ENCODE peak calls at places on chromosomes 12 and 14, in eight cellular contexts. One of them, this sample, is unnamed.

GRCh38 chr12:87768884-87769283 is 260.3 kb downstream of the C12orf50 start:
- DNase-seq in stimulated activated CD4-positive, alpha-beta T cell treated with anti-CD3 and anti-CD28 coated beads, Interleukin-1b, Interleukin-23, amount 100 ng/mL, for 4 hours: no peak
- DNase-seq in NCI-H2171: no peak
- DNase-seq in right cardiac atrium: no peak
- DNase-seq in astrocyte of the spinal cord: no peak
- DNase-seq in activated CD4-positive, alpha-beta T cell treated with anti-CD3 and anti-CD28 coated beads for 4 hours: no peak
- DNase-seq in RPMI7951: no peak
- DNase-seq in GM06990: no peak
- DNase-seq in this sample: no peak

GRCh38 chr12:49705479-49706267 is 1.5 kb downstream of the FMNL3 start:
- DNase-seq in stimulated activated CD4-positive, alpha-beta T cell treated with anti-CD3 and anti-CD28 coated beads, Interleukin-1b, Interleukin-23, amount 100 ng/mL, for 4 hours: no peak
- DNase-seq in NCI-H2171: no peak
- DNase-seq in right cardiac atrium: peak
- DNase-seq in astrocyte of the spinal cord: peak
- DNase-seq in activated CD4-positive, alpha-beta T cell treated with anti-CD3 and anti-CD28 coated beads for 4 hours: peak
- DNase-seq in RPMI7951: peak
- DNase-seq in GM06990: peak
- DNase-seq in this sample: peak

GRCh38 chr14:63405715-63406114 is 87.0 kb upstream of the GPHB5 start:
- DNase-seq in stimulated activated CD4-positive, alpha-beta T cell treated with anti-CD3 and anti-CD28 coated beads, Interleukin-1b, Interleukin-23, amount 100 ng/mL, for 4 hours: no peak
- DNase-seq in NCI-H2171: no peak
- DNase-seq in right cardiac atrium: no peak
- DNase-seq in astrocyte of the spinal cord: no peak
- DNase-seq in activated CD4-positive, alpha-beta T cell treated with anti-CD3 and anti-CD28 coated beads for 4 hours: no peak
- DNase-seq in RPMI7951: no peak
- DNase-seq in GM06990: no peak
- DNase-seq in this sample: no peak

GRCh38 chr12:27331299-27331926 is 1.2 kb upstream of the BMAL2 start:
- DNase-seq in stimulated activated CD4-positive, alpha-beta T cell treated with anti-CD3 and anti-CD28 coated beads, Interleukin-1b, Interleukin-23, amount 100 ng/mL, for 4 hours: no peak
- DNase-seq in NCI-H2171: no peak
- DNase-seq in right cardiac atrium: no peak
- DNase-seq in astrocyte of the spinal cord: peak
- DNase-seq in activated CD4-positive, alpha-beta T cell treated with anti-CD3 and anti-CD28 coated beads for 4 hours: peak
- DNase-seq in RPMI7951: peak
- DNase-seq in GM06990: peak
- DNase-seq in this sample: no peak

GRCh38 chr14:87066221-87066817 is 926.7 kb downstream of the GALC start:
- DNase-seq in stimulated activated CD4-positive, alpha-beta T cell treated with anti-CD3 and anti-CD28 coated beads, Interleukin-1b, Interleukin-23, amount 100 ng/mL, for 4 hours: no peak
- DNase-seq in NCI-H2171: no peak
- DNase-seq in right cardiac atrium: no peak
- DNase-seq in astrocyte of the spinal cord: no peak
- DNase-seq in activated CD4-positive, alpha-beta T cell treated with anti-CD3 and anti-CD28 coated beads for 4 hours: no peak
- DNase-seq in RPMI7951: no peak
- DNase-seq in GM06990: no peak
- DNase-seq in this sample: no peak

GRCh38 chr12:68786929-68787328 is 21.0 kb upstream of the MDM2 start:
- DNase-seq in stimulated activated CD4-positive, alpha-beta T cell treated with anti-CD3 and anti-CD28 coated beads, Interleukin-1b, Interleukin-23, amount 100 ng/mL, for 4 hours: no peak
- DNase-seq in NCI-H2171: no peak
- DNase-seq in right cardiac atrium: no peak
- DNase-seq in astrocyte of the spinal cord: peak
- DNase-seq in activated CD4-positive, alpha-beta T cell treated with anti-CD3 and anti-CD28 coated beads for 4 hours: no peak
- DNase-seq in RPMI7951: no peak
- DNase-seq in GM06990: no peak
- DNase-seq in this sample: no peak

GRCh38 chr12:31742891-31743290 is 14.1 kb upstream of the AMN1 start:
- DNase-seq in stimulated activated CD4-positive, alpha-beta T cell treated with anti-CD3 and anti-CD28 coated beads, Interleukin-1b, Interleukin-23, amount 100 ng/mL, for 4 hours: no peak
- DNase-seq in NCI-H2171: no peak
- DNase-seq in right cardiac atrium: no peak
- DNase-seq in astrocyte of the spinal cord: no peak
- DNase-seq in activated CD4-positive, alpha-beta T cell treated with anti-CD3 and anti-CD28 coated beads for 4 hours: no peak
- DNase-seq in RPMI7951: no peak
- DNase-seq in GM06990: peak
- DNase-seq in this sample: no peak

GRCh38 chr14:79437951-79438350 is 773.4 kb downstream of the DIO2 start:
- DNase-seq in stimulated activated CD4-positive, alpha-beta T cell treated with anti-CD3 and anti-CD28 coated beads, Interleukin-1b, Interleukin-23, amount 100 ng/mL, for 4 hours: no peak
- DNase-seq in NCI-H2171: no peak
- DNase-seq in right cardiac atrium: no peak
- DNase-seq in astrocyte of the spinal cord: no peak
- DNase-seq in activated CD4-positive, alpha-beta T cell treated with anti-CD3 and anti-CD28 coated beads for 4 hours: no peak
- DNase-seq in RPMI7951: no peak
- DNase-seq in GM06990: no peak
- DNase-seq in this sample: no peak

GRCh38 chr12:101847325-101847724 is 16.6 kb upstream of the GNPTAB start:
- DNase-seq in stimulated activated CD4-positive, alpha-beta T cell treated with anti-CD3 and anti-CD28 coated beads, Interleukin-1b, Interleukin-23, amount 100 ng/mL, for 4 hours: no peak
- DNase-seq in NCI-H2171: no peak
- DNase-seq in right cardiac atrium: no peak
- DNase-seq in astrocyte of the spinal cord: no peak
- DNase-seq in activated CD4-positive, alpha-beta T cell treated with anti-CD3 and anti-CD28 coated beads for 4 hours: no peak
- DNase-seq in RPMI7951: no peak
- DNase-seq in GM06990: no peak
- DNase-seq in this sample: no peak

GRCh38 chr14:50062438-50063039 is 53.8 kb downstream of the VCPKMT start:
- DNase-seq in stimulated activated CD4-positive, alpha-beta T cell treated with anti-CD3 and anti-CD28 coated beads, Interleukin-1b, Interleukin-23, amount 100 ng/mL, for 4 hours: peak
- DNase-seq in NCI-H2171: peak
- DNase-seq in right cardiac atrium: no peak
- DNase-seq in astrocyte of the spinal cord: peak
- DNase-seq in activated CD4-positive, alpha-beta T cell treated with anti-CD3 and anti-CD28 coated beads for 4 hours: peak
- DNase-seq in RPMI7951: peak
- DNase-seq in GM06990: no peak
- DNase-seq in this sample: peak

GRCh38 chr12:93060666-93061413 is 131.7 kb upstream of the EEA1 start:
- DNase-seq in stimulated activated CD4-positive, alpha-beta T cell treated with anti-CD3 and anti-CD28 coated beads, Interleukin-1b, Interleukin-23, amount 100 ng/mL, for 4 hours: no peak
- DNase-seq in NCI-H2171: peak
- DNase-seq in right cardiac atrium: peak
- DNase-seq in astrocyte of the spinal cord: peak
- DNase-seq in activated CD4-positive, alpha-beta T cell treated with anti-CD3 and anti-CD28 coated beads for 4 hours: no peak
- DNase-seq in RPMI7951: peak
- DNase-seq in GM06990: peak
- DNase-seq in this sample: no peak

GRCh38 chr12:49483621-49484020 is 55.2 kb upstream of the KCNH3 start:
- DNase-seq in stimulated activated CD4-positive, alpha-beta T cell treated with anti-CD3 and anti-CD28 coated beads, Interleukin-1b, Interleukin-23, amount 100 ng/mL, for 4 hours: no peak
- DNase-seq in NCI-H2171: no peak
- DNase-seq in right cardiac atrium: no peak
- DNase-seq in astrocyte of the spinal cord: no peak
- DNase-seq in activated CD4-positive, alpha-beta T cell treated with anti-CD3 and anti-CD28 coated beads for 4 hours: no peak
- DNase-seq in RPMI7951: no peak
- DNase-seq in GM06990: no peak
- DNase-seq in this sample: no peak

GRCh38 chr12:82698959-82699358 is 12.3 kb downstream of the TMTC2 start:
- DNase-seq in stimulated activated CD4-positive, alpha-beta T cell treated with anti-CD3 and anti-CD28 coated beads, Interleukin-1b, Interleukin-23, amount 100 ng/mL, for 4 hours: no peak
- DNase-seq in NCI-H2171: no peak
- DNase-seq in right cardiac atrium: no peak
- DNase-seq in astrocyte of the spinal cord: no peak
- DNase-seq in activated CD4-positive, alpha-beta T cell treated with anti-CD3 and anti-CD28 coated beads for 4 hours: no peak
- DNase-seq in RPMI7951: peak
- DNase-seq in GM06990: no peak
- DNase-seq in this sample: no peak

GRCh38 chr14:103561381-103562134 is 899 bp downstream of the BAG5 start:
- DNase-seq in stimulated activated CD4-positive, alpha-beta T cell treated with anti-CD3 and anti-CD28 coated beads, Interleukin-1b, Interleukin-23, amount 100 ng/mL, for 4 hours: peak
- DNase-seq in NCI-H2171: no peak
- DNase-seq in right cardiac atrium: peak
- DNase-seq in astrocyte of the spinal cord: peak
- DNase-seq in activated CD4-positive, alpha-beta T cell treated with anti-CD3 and anti-CD28 coated beads for 4 hours: peak
- DNase-seq in RPMI7951: peak
- DNase-seq in GM06990: no peak
- DNase-seq in this sample: no peak

GRCh38 chr12:46702581-46703344 is 123.0 kb downstream of the SLC38A4 start:
- DNase-seq in stimulated activated CD4-positive, alpha-beta T cell treated with anti-CD3 and anti-CD28 coated beads, Interleukin-1b, Interleukin-23, amount 100 ng/mL, for 4 hours: no peak
- DNase-seq in NCI-H2171: no peak
- DNase-seq in right cardiac atrium: no peak
- DNase-seq in astrocyte of the spinal cord: no peak
- DNase-seq in activated CD4-positive, alpha-beta T cell treated with anti-CD3 and anti-CD28 coated beads for 4 hours: no peak
- DNase-seq in RPMI7951: peak
- DNase-seq in GM06990: no peak
- DNase-seq in this sample: no peak

GRCh38 chr12:1041478-1041877 is 50.5 kb downstream of the ERC1 start:
- DNase-seq in stimulated activated CD4-positive, alpha-beta T cell treated with anti-CD3 and anti-CD28 coated beads, Interleukin-1b, Interleukin-23, amount 100 ng/mL, for 4 hours: no peak
- DNase-seq in NCI-H2171: no peak
- DNase-seq in right cardiac atrium: no peak
- DNase-seq in astrocyte of the spinal cord: no peak
- DNase-seq in activated CD4-positive, alpha-beta T cell treated with anti-CD3 and anti-CD28 coated beads for 4 hours: no peak
- DNase-seq in RPMI7951: no peak
- DNase-seq in GM06990: no peak
- DNase-seq in this sample: no peak

GRCh38 chr14:58783801-58784511 is 146.2 kb downstream of the DACT1 start:
- DNase-seq in stimulated activated CD4-positive, alpha-beta T cell treated with anti-CD3 and anti-CD28 coated beads, Interleukin-1b, Interleukin-23, amount 100 ng/mL, for 4 hours: no peak
- DNase-seq in NCI-H2171: no peak
- DNase-seq in right cardiac atrium: no peak
- DNase-seq in astrocyte of the spinal cord: no peak
- DNase-seq in activated CD4-positive, alpha-beta T cell treated with anti-CD3 and anti-CD28 coated beads for 4 hours: no peak
- DNase-seq in RPMI7951: no peak
- DNase-seq in GM06990: no peak
- DNase-seq in this sample: no peak

GRCh38 chr12:24679135-24679534 is 269.8 kb downstream of the BCAT1 start:
- DNase-seq in stimulated activated CD4-positive, alpha-beta T cell treated with anti-CD3 and anti-CD28 coated beads, Interleukin-1b, Interleukin-23, amount 100 ng/mL, for 4 hours: no peak
- DNase-seq in NCI-H2171: no peak
- DNase-seq in right cardiac atrium: no peak
- DNase-seq in astrocyte of the spinal cord: peak
- DNase-seq in activated CD4-positive, alpha-beta T cell treated with anti-CD3 and anti-CD28 coated beads for 4 hours: no peak
- DNase-seq in RPMI7951: no peak
- DNase-seq in GM06990: no peak
- DNase-seq in this sample: no peak

GRCh38 chr12:86134571-86134970 is 121.6 kb downstream of the MGAT4C start:
- DNase-seq in stimulated activated CD4-positive, alpha-beta T cell treated with anti-CD3 and anti-CD28 coated beads, Interleukin-1b, Interleukin-23, amount 100 ng/mL, for 4 hours: no peak
- DNase-seq in NCI-H2171: no peak
- DNase-seq in right cardiac atrium: no peak
- DNase-seq in astrocyte of the spinal cord: peak
- DNase-seq in activated CD4-positive, alpha-beta T cell treated with anti-CD3 and anti-CD28 coated beads for 4 hours: no peak
- DNase-seq in RPMI7951: peak
- DNase-seq in GM06990: no peak
- DNase-seq in this sample: no peak

GRCh38 chr14:36162267-36162666 is 14.3 kb downstream of the PTCSC3 start:
- DNase-seq in stimulated activated CD4-positive, alpha-beta T cell treated with anti-CD3 and anti-CD28 coated beads, Interleukin-1b, Interleukin-23, amount 100 ng/mL, for 4 hours: no peak
- DNase-seq in NCI-H2171: no peak
- DNase-seq in right cardiac atrium: no peak
- DNase-seq in astrocyte of the spinal cord: no peak
- DNase-seq in activated CD4-positive, alpha-beta T cell treated with anti-CD3 and anti-CD28 coated beads for 4 hours: no peak
- DNase-seq in RPMI7951: no peak
- DNase-seq in GM06990: no peak
- DNase-seq in this sample: no peak

GRCh38 chr14:41960316-41960715 is 353.6 kb downstream of the LRFN5 start:
- DNase-seq in stimulated activated CD4-positive, alpha-beta T cell treated with anti-CD3 and anti-CD28 coated beads, Interleukin-1b, Interleukin-23, amount 100 ng/mL, for 4 hours: no peak
- DNase-seq in NCI-H2171: no peak
- DNase-seq in right cardiac atrium: no peak
- DNase-seq in astrocyte of the spinal cord: no peak
- DNase-seq in activated CD4-positive, alpha-beta T cell treated with anti-CD3 and anti-CD28 coated beads for 4 hours: no peak
- DNase-seq in RPMI7951: no peak
- DNase-seq in GM06990: no peak
- DNase-seq in this sample: no peak

GRCh38 chr12:97595423-97595822 is 132.8 kb downstream of the RMST start:
- DNase-seq in stimulated activated CD4-positive, alpha-beta T cell treated with anti-CD3 and anti-CD28 coated beads, Interleukin-1b, Interleukin-23, amount 100 ng/mL, for 4 hours: no peak
- DNase-seq in NCI-H2171: no peak
- DNase-seq in right cardiac atrium: no peak
- DNase-seq in astrocyte of the spinal cord: no peak
- DNase-seq in activated CD4-positive, alpha-beta T cell treated with anti-CD3 and anti-CD28 coated beads for 4 hours: no peak
- DNase-seq in RPMI7951: no peak
- DNase-seq in GM06990: no peak
- DNase-seq in this sample: no peak

GRCh38 chr12:105499223-105499622 is 168.7 kb downstream of the C12orf75 start:
- DNase-seq in stimulated activated CD4-positive, alpha-beta T cell treated with anti-CD3 and anti-CD28 coated beads, Interleukin-1b, Interleukin-23, amount 100 ng/mL, for 4 hours: no peak
- DNase-seq in NCI-H2171: no peak
- DNase-seq in right cardiac atrium: no peak
- DNase-seq in astrocyte of the spinal cord: no peak
- DNase-seq in activated CD4-positive, alpha-beta T cell treated with anti-CD3 and anti-CD28 coated beads for 4 hours: no peak
- DNase-seq in RPMI7951: no peak
- DNase-seq in GM06990: no peak
- DNase-seq in this sample: no peak

GRCh38 chr12:74646831-74647230 is 109.2 kb downstream of the ATXN7L3B start:
- DNase-seq in stimulated activated CD4-positive, alpha-beta T cell treated with anti-CD3 and anti-CD28 coated beads, Interleukin-1b, Interleukin-23, amount 100 ng/mL, for 4 hours: no peak
- DNase-seq in NCI-H2171: no peak
- DNase-seq in right cardiac atrium: no peak
- DNase-seq in astrocyte of the spinal cord: peak
- DNase-seq in activated CD4-positive, alpha-beta T cell treated with anti-CD3 and anti-CD28 coated beads for 4 hours: no peak
- DNase-seq in RPMI7951: no peak
- DNase-seq in GM06990: no peak
- DNase-seq in this sample: no peak

GRCh38 chr12:10069099-10069498 is 29.7 kb downstream of the CLEC1A start:
- DNase-seq in stimulated activated CD4-positive, alpha-beta T cell treated with anti-CD3 and anti-CD28 coated beads, Interleukin-1b, Interleukin-23, amount 100 ng/mL, for 4 hours: no peak
- DNase-seq in NCI-H2171: no peak
- DNase-seq in right cardiac atrium: no peak
- DNase-seq in astrocyte of the spinal cord: peak
- DNase-seq in activated CD4-positive, alpha-beta T cell treated with anti-CD3 and anti-CD28 coated beads for 4 hours: no peak
- DNase-seq in RPMI7951: peak
- DNase-seq in GM06990: no peak
- DNase-seq in this sample: no peak

GRCh38 chr14:97380539-97380941 is 583.4 kb downstream of the VRK1 start:
- DNase-seq in stimulated activated CD4-positive, alpha-beta T cell treated with anti-CD3 and anti-CD28 coated beads, Interleukin-1b, Interleukin-23, amount 100 ng/mL, for 4 hours: peak
- DNase-seq in NCI-H2171: no peak
- DNase-seq in right cardiac atrium: no peak
- DNase-seq in astrocyte of the spinal cord: no peak
- DNase-seq in activated CD4-positive, alpha-beta T cell treated with anti-CD3 and anti-CD28 coated beads for 4 hours: peak
- DNase-seq in RPMI7951: no peak
- DNase-seq in GM06990: no peak
- DNase-seq in this sample: no peak

GRCh38 chr14:81311816-81312215 is 88.3 kb downstream of the STON2 start:
- DNase-seq in stimulated activated CD4-positive, alpha-beta T cell treated with anti-CD3 and anti-CD28 coated beads, Interleukin-1b, Interleukin-23, amount 100 ng/mL, for 4 hours: no peak
- DNase-seq in NCI-H2171: peak
- DNase-seq in right cardiac atrium: no peak
- DNase-seq in astrocyte of the spinal cord: no peak
- DNase-seq in activated CD4-positive, alpha-beta T cell treated with anti-CD3 and anti-CD28 coated beads for 4 hours: no peak
- DNase-seq in RPMI7951: no peak
- DNase-seq in GM06990: no peak
- DNase-seq in this sample: no peak

GRCh38 chr14:52069617-52070431 is 965 bp upstream of the NID2 start:
- DNase-seq in stimulated activated CD4-positive, alpha-beta T cell treated with anti-CD3 and anti-CD28 coated beads, Interleukin-1b, Interleukin-23, amount 100 ng/mL, for 4 hours: no peak
- DNase-seq in NCI-H2171: no peak
- DNase-seq in right cardiac atrium: peak
- DNase-seq in astrocyte of the spinal cord: peak
- DNase-seq in activated CD4-positive, alpha-beta T cell treated with anti-CD3 and anti-CD28 coated beads for 4 hours: no peak
- DNase-seq in RPMI7951: peak
- DNase-seq in GM06990: peak
- DNase-seq in this sample: peak

GRCh38 chr12:81992461-81992860 is 233.3 kb upstream of the PPFIA2 start:
- DNase-seq in stimulated activated CD4-positive, alpha-beta T cell treated with anti-CD3 and anti-CD28 coated beads, Interleukin-1b, Interleukin-23, amount 100 ng/mL, for 4 hours: no peak
- DNase-seq in NCI-H2171: no peak
- DNase-seq in right cardiac atrium: no peak
- DNase-seq in astrocyte of the spinal cord: peak
- DNase-seq in activated CD4-positive, alpha-beta T cell treated with anti-CD3 and anti-CD28 coated beads for 4 hours: peak
- DNase-seq in RPMI7951: no peak
- DNase-seq in GM06990: no peak
- DNase-seq in this sample: peak

GRCh38 chr12:27176765-27177164 is 67.3 kb upstream of the STK38L start:
- DNase-seq in stimulated activated CD4-positive, alpha-beta T cell treated with anti-CD3 and anti-CD28 coated beads, Interleukin-1b, Interleukin-23, amount 100 ng/mL, for 4 hours: peak
- DNase-seq in NCI-H2171: no peak
- DNase-seq in right cardiac atrium: no peak
- DNase-seq in astrocyte of the spinal cord: peak
- DNase-seq in activated CD4-positive, alpha-beta T cell treated with anti-CD3 and anti-CD28 coated beads for 4 hours: peak
- DNase-seq in RPMI7951: peak
- DNase-seq in GM06990: no peak
- DNase-seq in this sample: no peak

GRCh38 chr12:89383235-89384049 is 31.1 kb upstream of the DUSP6 start:
- DNase-seq in stimulated activated CD4-positive, alpha-beta T cell treated with anti-CD3 and anti-CD28 coated beads, Interleukin-1b, Interleukin-23, amount 100 ng/mL, for 4 hours: no peak
- DNase-seq in NCI-H2171: no peak
- DNase-seq in right cardiac atrium: no peak
- DNase-seq in astrocyte of the spinal cord: no peak
- DNase-seq in activated CD4-positive, alpha-beta T cell treated with anti-CD3 and anti-CD28 coated beads for 4 hours: no peak
- DNase-seq in RPMI7951: peak
- DNase-seq in GM06990: no peak
- DNase-seq in this sample: no peak

GRCh38 chr14:75401356-75401755 is 26.5 kb upstream of the JDP2 start:
- DNase-seq in stimulated activated CD4-positive, alpha-beta T cell treated with anti-CD3 and anti-CD28 coated beads, Interleukin-1b, Interleukin-23, amount 100 ng/mL, for 4 hours: no peak
- DNase-seq in NCI-H2171: no peak
- DNase-seq in right cardiac atrium: peak
- DNase-seq in astrocyte of the spinal cord: peak
- DNase-seq in activated CD4-positive, alpha-beta T cell treated with anti-CD3 and anti-CD28 coated beads for 4 hours: no peak
- DNase-seq in RPMI7951: no peak
- DNase-seq in GM06990: no peak
- DNase-seq in this sample: no peak

GRCh38 chr14:89674906-89675305 is 257.9 kb upstream of the FOXN3 start:
- DNase-seq in stimulated activated CD4-positive, alpha-beta T cell treated with anti-CD3 and anti-CD28 coated beads, Interleukin-1b, Interleukin-23, amount 100 ng/mL, for 4 hours: no peak
- DNase-seq in NCI-H2171: no peak
- DNase-seq in right cardiac atrium: no peak
- DNase-seq in astrocyte of the spinal cord: no peak
- DNase-seq in activated CD4-positive, alpha-beta T cell treated with anti-CD3 and anti-CD28 coated beads for 4 hours: no peak
- DNase-seq in RPMI7951: no peak
- DNase-seq in GM06990: no peak
- DNase-seq in this sample: no peak

GRCh38 chr12:62800707-62801400 is 134.1 kb downstream of the PPM1H start:
- DNase-seq in stimulated activated CD4-positive, alpha-beta T cell treated with anti-CD3 and anti-CD28 coated beads, Interleukin-1b, Interleukin-23, amount 100 ng/mL, for 4 hours: no peak
- DNase-seq in NCI-H2171: no peak
- DNase-seq in right cardiac atrium: no peak
- DNase-seq in astrocyte of the spinal cord: no peak
- DNase-seq in activated CD4-positive, alpha-beta T cell treated with anti-CD3 and anti-CD28 coated beads for 4 hours: no peak
- DNase-seq in RPMI7951: peak
- DNase-seq in GM06990: no peak
- DNase-seq in this sample: no peak

This sample was measured in immature natural killer cell.